ENCODE peak calls at places on chromosomes 5 and 9, in seven cellular contexts. B is fibroblast of pulmonary artery, C is ovary, W is dermis blood vessel endothelial cell, J is choroid plexus epithelial cell, Y is NCI-H2081, L is HFFc6. A is an unnamed sample.

GRCh38 chr5:181229996-181230395 is 6.9 kb downstream of the TRIM41 start:
- DNase-seq in W (no peak), Y (no peak), B (no peak), L (no peak), C (no peak), J (no peak), A (no peak)

GRCh38 chr5:13910637-13911288 is 33.7 kb downstream of the DNAH5 start:
- DNase-seq in L (no peak), C (no peak), W (no peak), B (no peak), Y (no peak), J (no peak), A (no peak)

GRCh38 chr5:83827111-83827541 is 106.5 kb upstream of the HAPLN1 start:
- DNase-seq in C (no peak), W (no peak), Y (no peak), J (peak), L (no peak), B (peak), A (no peak)

GRCh38 chr9:99725852-99726251 is 95.8 kb upstream of the NR4A3 start:
- DNase-seq in Y (no peak), L (no peak), J (no peak), C (no peak), B (no peak), W (no peak), A (no peak)

GRCh38 chr5:175609504-175609903 is 48.4 kb upstream of the HRH2 start:
- DNase-seq in C (no peak), Y (no peak), W (no peak), L (no peak), B (no peak), J (no peak), A (no peak)

GRCh38 chr5:95164869-95165268 is 120.0 kb downstream of the MCTP1 start:
- DNase-seq in B (no peak), C (no peak), J (no peak), W (no peak), L (no peak), Y (no peak), A (no peak)

GRCh38 chr9:91571036-91571435 is 147.4 kb upstream of the NFIL3 start:
- DNase-seq in L (no peak), B (no peak), Y (no peak), J (no peak), C (no peak), W (no peak), A (no peak)

GRCh38 chr9:126883636-126884035 is 23.2 kb downstream of the ZBTB34 start:
- DNase-seq in J (no peak), Y (no peak), C (no peak), W (no peak), B (no peak), L (no peak), A (no peak)

GRCh38 chr9:70427161-70427945 is 12.9 kb upstream of the KLF9 start:
- DNase-seq in L (peak), B (peak), C (no peak), W (no peak), Y (no peak), J (peak), A (no peak)

GRCh38 chr9:95510610-95511231 is 6.0 kb downstream of the PTCH1 start:
- DNase-seq in C (peak), J (peak), B (peak), W (peak), Y (peak), L (peak), A (peak)

GRCh38 chr9:68547417-68547816 is 6.7 kb upstream of the TMEM252 start:
- DNase-seq in W (no peak), C (no peak), J (no peak), B (no peak), Y (no peak), L (no peak), A (no peak)

GRCh38 chr9:110583237-110583636 is 3.7 kb upstream of the SVEP1 start:
- DNase-seq in Y (no peak), C (no peak), B (peak), J (peak), W (no peak), L (peak), A (peak)

GRCh38 chr5:140011297-140011802 is 31.7 kb downstream of the NRG2 start:
- DNase-seq in C (no peak), J (peak), W (no peak), B (peak), L (no peak), Y (no peak), A (peak)

A was measured in Daoy.